ENCODE peak calls at places on chromosomes 16 and 17, in four cellular contexts. One of them, this sample, is unnamed.
A peak's percentile ranks its signal among the peaks of the same experiment; 100 is the strongest.

GRCh38 chr16:3536271-3536671 is 35.5 kb downstream of the CLUAP1 start:
- DNase-seq in EL: no peak
- DNase-seq in hepatic stellate cell: no peak
- DNase-seq in CD8-positive, alpha-beta memory T cell: no peak
- DNase-seq in this sample: peak; percentile 78

GRCh38 chr16:66273036-66273435 is 93.5 kb upstream of the CDH5 start:
- DNase-seq in EL: no peak
- DNase-seq in hepatic stellate cell: no peak
- DNase-seq in CD8-positive, alpha-beta memory T cell: no peak
- DNase-seq in this sample: no peak

GRCh38 chr16:4298761-4299522 is 16.9 kb upstream of the GLIS2 start:
- DNase-seq in EL: peak; percentile 95
- DNase-seq in hepatic stellate cell: peak; percentile 98
- DNase-seq in CD8-positive, alpha-beta memory T cell: no peak
- DNase-seq in this sample: peak; percentile 97

GRCh38 chr16:68345351-68345810 is 34.6 kb downstream of the PRMT7 start:
- DNase-seq in EL: no peak
- DNase-seq in hepatic stellate cell: no peak
- DNase-seq in CD8-positive, alpha-beta memory T cell: no peak
- DNase-seq in this sample: no peak

GRCh38 chr16:88622866-88623265 is 15.5 kb upstream of the IL17C start:
- DNase-seq in EL: no peak
- DNase-seq in hepatic stellate cell: no peak
- DNase-seq in CD8-positive, alpha-beta memory T cell: no peak
- DNase-seq in this sample: no peak

GRCh38 chr16:84209989-84210388 is 19.0 kb downstream of the ADAD2 start:
- DNase-seq in EL: no peak
- DNase-seq in hepatic stellate cell: no peak
- DNase-seq in CD8-positive, alpha-beta memory T cell: no peak
- DNase-seq in this sample: no peak

GRCh38 chr17:21396237-21396636 is 20.1 kb downstream of the KCNJ12 start:
- DNase-seq in EL: no peak
- DNase-seq in hepatic stellate cell: no peak
- DNase-seq in CD8-positive, alpha-beta memory T cell: no peak
- DNase-seq in this sample: no peak

GRCh38 chr17:181213-182163 is at the start of gene DOC2B:
- DNase-seq in EL: peak; percentile 21
- DNase-seq in hepatic stellate cell: peak; percentile 68
- DNase-seq in CD8-positive, alpha-beta memory T cell: no peak
- DNase-seq in this sample: no peak

GRCh38 chr17:67221062-67221998 is 23.7 kb downstream of the HELZ start:
- DNase-seq in EL: peak; percentile 43
- DNase-seq in hepatic stellate cell: peak; percentile 54
- DNase-seq in CD8-positive, alpha-beta memory T cell: peak; percentile 18
- DNase-seq in this sample: peak; percentile 47

GRCh38 chr17:35555695-35556094 is 4.9 kb downstream of the SLFN14 start:
- DNase-seq in EL: no peak
- DNase-seq in hepatic stellate cell: no peak
- DNase-seq in CD8-positive, alpha-beta memory T cell: no peak
- DNase-seq in this sample: no peak

GRCh38 chr17:83199500-83200201 is 120.2 kb downstream of the METRNL start:
- DNase-seq in EL: peak; percentile 69
- DNase-seq in hepatic stellate cell: no peak
- DNase-seq in CD8-positive, alpha-beta memory T cell: peak; percentile 34
- DNase-seq in this sample: peak; percentile 57

GRCh38 chr17:46719889-46720288 is 98.6 kb downstream of the WNT3 start:
- DNase-seq in EL: no peak
- DNase-seq in hepatic stellate cell: no peak
- DNase-seq in CD8-positive, alpha-beta memory T cell: no peak
- DNase-seq in this sample: no peak

GRCh38 chr17:3012926-3013581 is 50.4 kb downstream of the OR1D5 start:
- DNase-seq in EL: peak; percentile 58
- DNase-seq in hepatic stellate cell: peak; percentile 72
- DNase-seq in CD8-positive, alpha-beta memory T cell: peak; percentile 18
- DNase-seq in this sample: peak; percentile 35

GRCh38 chr17:50584116-50584515 is 23.6 kb downstream of the CACNA1G start:
- DNase-seq in EL: no peak
- DNase-seq in hepatic stellate cell: no peak
- DNase-seq in CD8-positive, alpha-beta memory T cell: no peak
- DNase-seq in this sample: no peak

GRCh38 chr17:4492762-4493561 is 5.7 kb upstream of the SPNS2 start:
- DNase-seq in EL: peak; percentile 35
- DNase-seq in hepatic stellate cell: no peak
- DNase-seq in CD8-positive, alpha-beta memory T cell: no peak
- DNase-seq in this sample: no peak